ENCODE peak calls at places on chromosomes 3 and 15, in six cellular contexts. One of them, this sample, is unnamed.

GRCh38 chr3:41277790-41278465 is 78.6 kb downstream of the CTNNB1 start:
- DNase-seq in H9: peak
- DNase-seq in IMR-90: no peak
- DNase-seq in neuronal stem cell: no peak
- DNase-seq in trophoblast cell: no peak
- DNase-seq in mesenchymal stem cell: no peak
- DNase-seq in this sample: peak

GRCh38 chr3:170330366-170330765 is 27.1 kb upstream of the SKIL start:
- DNase-seq in IMR-90: peak
- DNase-seq in mesenchymal stem cell: no peak
- DNase-seq in neuronal stem cell: no peak
- DNase-seq in trophoblast cell: peak
- DNase-seq in H9: peak
- DNase-seq in this sample: peak

GRCh38 chr3:194450341-194450740 is 36.5 kb downstream of the ATP13A3 start:
- DNase-seq in IMR-90: no peak
- DNase-seq in neuronal stem cell: no peak
- DNase-seq in trophoblast cell: no peak
- DNase-seq in H9: no peak
- DNase-seq in mesenchymal stem cell: no peak
- DNase-seq in this sample: no peak

GRCh38 chr3:53269888-53270880 is 14.4 kb upstream of the TKT start:
- DNase-seq in neuronal stem cell: peak
- DNase-seq in trophoblast cell: peak
- DNase-seq in IMR-90: peak
- DNase-seq in mesenchymal stem cell: peak
- DNase-seq in H9: peak
- DNase-seq in this sample: peak

GRCh38 chr15:85589873-85590272 is 204.9 kb downstream of the KLHL25 start:
- DNase-seq in IMR-90: peak
- DNase-seq in trophoblast cell: no peak
- DNase-seq in neuronal stem cell: no peak
- DNase-seq in H9: no peak
- DNase-seq in mesenchymal stem cell: peak
- DNase-seq in this sample: no peak

GRCh38 chr15:85837011-85837433 is 42.3 kb upstream of the KLHL25 start:
- DNase-seq in mesenchymal stem cell: no peak
- DNase-seq in IMR-90: no peak
- DNase-seq in neuronal stem cell: no peak
- DNase-seq in trophoblast cell: peak
- DNase-seq in H9: no peak
- DNase-seq in this sample: no peak

GRCh38 chr3:45943207-45943846 is at the start of gene CXCR6:
- DNase-seq in mesenchymal stem cell: no peak
- DNase-seq in neuronal stem cell: no peak
- DNase-seq in trophoblast cell: no peak
- DNase-seq in H9: no peak
- DNase-seq in IMR-90: peak
- DNase-seq in this sample: no peak

GRCh38 chr3:53921296-53921695 is 29.6 kb upstream of the SELENOK start:
- DNase-seq in neuronal stem cell: no peak
- DNase-seq in trophoblast cell: no peak
- DNase-seq in mesenchymal stem cell: peak
- DNase-seq in IMR-90: peak
- DNase-seq in H9: no peak
- DNase-seq in this sample: peak

GRCh38 chr15:31081568-31082250 is 19.8 kb downstream of the TRPM1 start:
- DNase-seq in mesenchymal stem cell: no peak
- DNase-seq in IMR-90: no peak
- DNase-seq in trophoblast cell: no peak
- DNase-seq in H9: no peak
- DNase-seq in neuronal stem cell: no peak
- DNase-seq in this sample: no peak

GRCh38 chr15:69576035-69576526 is 123.5 kb downstream of the RPLP1 start:
- DNase-seq in H9: peak
- DNase-seq in IMR-90: no peak
- DNase-seq in mesenchymal stem cell: peak
- DNase-seq in trophoblast cell: no peak
- DNase-seq in neuronal stem cell: peak
- DNase-seq in this sample: no peak

GRCh38 chr3:67529915-67530314 is 124.5 kb downstream of the SUCLG2 start:
- DNase-seq in H9: no peak
- DNase-seq in IMR-90: peak
- DNase-seq in trophoblast cell: no peak
- DNase-seq in mesenchymal stem cell: peak
- DNase-seq in neuronal stem cell: no peak
- DNase-seq in this sample: no peak

GRCh38 chr3:57179580-57180410 is 14.6 kb upstream of the IL17RD start:
- DNase-seq in H9: no peak
- DNase-seq in IMR-90: peak
- DNase-seq in mesenchymal stem cell: peak
- DNase-seq in neuronal stem cell: no peak
- DNase-seq in trophoblast cell: no peak
- DNase-seq in this sample: peak

GRCh38 chr15:63522143-63522531 is 17.7 kb downstream of the USP3 start:
- DNase-seq in trophoblast cell: peak
- DNase-seq in H9: no peak
- DNase-seq in neuronal stem cell: no peak
- DNase-seq in IMR-90: no peak
- DNase-seq in mesenchymal stem cell: no peak
- DNase-seq in this sample: no peak

GRCh38 chr3:40337136-40338108 is 27.9 kb downstream of the EIF1B start:
- DNase-seq in H9: no peak
- DNase-seq in IMR-90: no peak
- DNase-seq in mesenchymal stem cell: no peak
- DNase-seq in trophoblast cell: no peak
- DNase-seq in neuronal stem cell: no peak
- DNase-seq in this sample: peak

GRCh38 chr15:89482139-89482538 is 14.2 kb downstream of the RHCG start:
- DNase-seq in neuronal stem cell: no peak
- DNase-seq in H9: no peak
- DNase-seq in mesenchymal stem cell: no peak
- DNase-seq in IMR-90: no peak
- DNase-seq in trophoblast cell: no peak
- DNase-seq in this sample: no peak

GRCh38 chr3:19254189-19254588 is 105.9 kb downstream of the KCNH8 start:
- DNase-seq in IMR-90: no peak
- DNase-seq in trophoblast cell: no peak
- DNase-seq in neuronal stem cell: no peak
- DNase-seq in H9: no peak
- DNase-seq in mesenchymal stem cell: no peak
- DNase-seq in this sample: no peak

GRCh38 chr15:61092387-61093157 is 136.5 kb downstream of the RORA start:
- DNase-seq in IMR-90: no peak
- DNase-seq in trophoblast cell: no peak
- DNase-seq in H9: no peak
- DNase-seq in mesenchymal stem cell: no peak
- DNase-seq in neuronal stem cell: no peak
- DNase-seq in this sample: no peak

GRCh38 chr3:152403632-152404066 is 134.9 kb downstream of the MBNL1 start:
- DNase-seq in neuronal stem cell: no peak
- DNase-seq in H9: no peak
- DNase-seq in mesenchymal stem cell: peak
- DNase-seq in IMR-90: peak
- DNase-seq in trophoblast cell: no peak
- DNase-seq in this sample: peak

GRCh38 chr3:61358364-61358763 is 107.1 kb upstream of the FHIT start:
- DNase-seq in neuronal stem cell: no peak
- DNase-seq in mesenchymal stem cell: peak
- DNase-seq in H9: no peak
- DNase-seq in IMR-90: no peak
- DNase-seq in trophoblast cell: no peak
- DNase-seq in this sample: no peak

GRCh38 chr15:58065011-58065444 is 483 bp downstream of the ALDH1A2 start:
- DNase-seq in neuronal stem cell: peak
- DNase-seq in trophoblast cell: no peak
- DNase-seq in mesenchymal stem cell: no peak
- DNase-seq in IMR-90: no peak
- DNase-seq in H9: peak
- DNase-seq in this sample: peak

GRCh38 chr3:61715886-61716527 is 154.6 kb downstream of the PTPRG start:
- DNase-seq in neuronal stem cell: no peak
- DNase-seq in mesenchymal stem cell: no peak
- DNase-seq in trophoblast cell: no peak
- DNase-seq in H9: no peak
- DNase-seq in IMR-90: no peak
- DNase-seq in this sample: no peak

GRCh38 chr3:31958721-31959152 is 22.3 kb downstream of the OSBPL10 start:
- DNase-seq in IMR-90: no peak
- DNase-seq in neuronal stem cell: no peak
- DNase-seq in trophoblast cell: no peak
- DNase-seq in H9: no peak
- DNase-seq in mesenchymal stem cell: peak
- DNase-seq in this sample: no peak

GRCh38 chr3:65928110-65928509 is 110.6 kb downstream of the MAGI1 start:
- DNase-seq in trophoblast cell: no peak
- DNase-seq in neuronal stem cell: no peak
- DNase-seq in mesenchymal stem cell: no peak
- DNase-seq in IMR-90: no peak
- DNase-seq in H9: no peak
- DNase-seq in this sample: no peak

GRCh38 chr3:184636774-184637316 is 75.0 kb downstream of the MAGEF1 start:
- DNase-seq in H9: no peak
- DNase-seq in neuronal stem cell: no peak
- DNase-seq in IMR-90: peak
- DNase-seq in mesenchymal stem cell: peak
- DNase-seq in trophoblast cell: peak
- DNase-seq in this sample: peak

GRCh38 chr3:179853176-179853575 is 183.6 kb downstream of the PEX5L start:
- DNase-seq in IMR-90: peak
- DNase-seq in neuronal stem cell: no peak
- DNase-seq in trophoblast cell: no peak
- DNase-seq in mesenchymal stem cell: peak
- DNase-seq in H9: no peak
- DNase-seq in this sample: no peak

GRCh38 chr15:55694652-55695150 is 48.3 kb downstream of the PRTG start:
- DNase-seq in trophoblast cell: no peak
- DNase-seq in mesenchymal stem cell: peak
- DNase-seq in H9: peak
- DNase-seq in neuronal stem cell: no peak
- DNase-seq in IMR-90: peak
- DNase-seq in this sample: peak

GRCh38 chr15:55700876-55701275 is 42.1 kb downstream of the PRTG start:
- DNase-seq in H9: no peak
- DNase-seq in neuronal stem cell: no peak
- DNase-seq in trophoblast cell: no peak
- DNase-seq in mesenchymal stem cell: no peak
- DNase-seq in IMR-90: no peak
- DNase-seq in this sample: no peak

GRCh38 chr15:55698653-55699052 is 44.3 kb downstream of the PRTG start:
- DNase-seq in trophoblast cell: no peak
- DNase-seq in IMR-90: no peak
- DNase-seq in H9: no peak
- DNase-seq in neuronal stem cell: no peak
- DNase-seq in mesenchymal stem cell: no peak
- DNase-seq in this sample: no peak

GRCh38 chr15:55696221-55696620 is 46.7 kb downstream of the PRTG start:
- DNase-seq in mesenchymal stem cell: peak
- DNase-seq in neuronal stem cell: no peak
- DNase-seq in H9: no peak
- DNase-seq in trophoblast cell: no peak
- DNase-seq in IMR-90: peak
- DNase-seq in this sample: no peak

DNA sequence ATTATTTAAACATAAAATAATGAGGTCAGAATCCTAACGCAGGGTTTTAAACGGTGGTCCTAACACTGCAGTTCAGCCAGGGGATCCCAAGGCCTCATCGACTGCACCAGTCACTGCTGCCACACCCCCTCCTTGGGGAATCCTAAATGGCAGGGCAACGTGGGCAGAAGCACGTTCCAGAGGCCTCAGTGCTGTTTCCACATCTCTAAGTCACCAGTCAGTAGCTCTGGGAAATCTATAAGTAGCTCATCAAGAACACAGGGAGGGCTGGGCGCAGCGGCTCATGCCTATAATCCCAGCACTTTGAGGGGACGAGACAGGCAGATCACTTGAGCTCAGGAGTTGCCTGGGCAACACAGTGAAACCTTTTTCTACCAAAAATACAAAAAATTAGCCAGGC is 47.5 kb downstream of the PRTG start:
- DNase-seq in trophoblast cell: no peak
- DNase-seq in H9: no peak
- DNase-seq in neuronal stem cell: no peak
- DNase-seq in IMR-90: peak
- DNase-seq in mesenchymal stem cell: peak
- DNase-seq in this sample: no peak
- H2BK120ac ChIP-seq in trophoblast cell: no peak
- H2BK120ac ChIP-seq in H9: no peak
- H2BK120ac ChIP-seq in neuronal stem cell: no peak
- H2BK120ac ChIP-seq in IMR-90: no peak
- H2BK120ac ChIP-seq in mesenchymal stem cell: no peak
- H2BK120ac ChIP-seq in this sample: no peak

GRCh38 chr15:50791537-50791885 is 26.0 kb upstream of the SPPL2A start:
- DNase-seq in neuronal stem cell: no peak
- DNase-seq in trophoblast cell: no peak
- DNase-seq in IMR-90: no peak
- DNase-seq in H9: no peak
- DNase-seq in mesenchymal stem cell: no peak
- DNase-seq in this sample: no peak
- H2BK120ac ChIP-seq in neuronal stem cell: no peak
- H2BK120ac ChIP-seq in trophoblast cell: no peak
- H2BK120ac ChIP-seq in IMR-90: no peak
- H2BK120ac ChIP-seq in H9: no peak
- H2BK120ac ChIP-seq in mesenchymal stem cell: no peak
- H2BK120ac ChIP-seq in this sample: no peak

DNA sequence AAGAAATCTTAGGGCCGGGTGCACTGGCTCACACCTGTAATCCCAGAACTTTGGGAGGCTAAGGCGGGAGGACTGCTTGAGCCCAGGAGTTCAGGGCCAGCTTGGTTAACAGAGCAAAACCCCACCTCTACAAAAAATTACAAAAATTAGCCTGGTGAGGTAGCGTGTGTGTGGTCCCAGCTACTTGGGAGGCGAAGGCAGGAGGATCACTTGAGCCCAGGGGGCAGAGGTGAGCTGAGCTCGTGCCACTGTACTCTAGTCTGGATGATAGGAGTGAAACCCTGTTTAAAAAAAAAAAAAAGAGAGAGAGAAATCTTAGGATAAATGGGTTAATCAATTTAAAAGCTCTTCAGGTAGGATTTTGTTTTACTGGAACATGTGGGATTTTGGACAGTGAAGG is 31.2 kb upstream of the DUT start:
- DNase-seq in IMR-90: no peak
- DNase-seq in trophoblast cell: no peak
- DNase-seq in neuronal stem cell: no peak
- DNase-seq in H9: peak
- DNase-seq in mesenchymal stem cell: no peak
- DNase-seq in this sample: peak
- H2BK120ac ChIP-seq in IMR-90: no peak
- H2BK120ac ChIP-seq in trophoblast cell: no peak
- H2BK120ac ChIP-seq in neuronal stem cell: no peak
- H2BK120ac ChIP-seq in H9: no peak
- H2BK120ac ChIP-seq in mesenchymal stem cell: no peak
- H2BK120ac ChIP-seq in this sample: peak

DNA sequence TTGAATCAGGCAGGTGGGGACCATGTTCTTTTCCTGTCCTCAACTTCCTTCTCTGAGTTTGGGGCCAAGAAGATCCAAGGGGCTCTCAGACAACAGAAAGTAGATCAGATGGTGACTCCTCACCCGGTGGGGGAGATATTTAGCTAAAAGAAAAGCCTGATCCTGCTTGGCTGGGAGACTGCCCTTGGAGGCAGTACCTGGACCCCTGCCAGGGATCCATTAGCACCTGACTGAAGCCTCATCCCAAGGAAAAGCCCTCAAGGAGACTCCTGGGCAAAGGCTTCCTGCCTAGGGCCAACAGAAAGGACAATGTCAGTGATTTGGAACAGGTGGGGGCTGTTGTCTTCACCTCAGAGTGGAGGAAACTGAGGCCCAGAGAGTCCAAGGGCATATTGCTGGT is 33.5 kb upstream of the HHATL start:
- DNase-seq in trophoblast cell: no peak
- DNase-seq in mesenchymal stem cell: no peak
- DNase-seq in IMR-90: no peak
- DNase-seq in H9: peak
- DNase-seq in neuronal stem cell: no peak
- DNase-seq in this sample: peak
- H2BK120ac ChIP-seq in trophoblast cell: no peak
- H2BK120ac ChIP-seq in mesenchymal stem cell: no peak
- H2BK120ac ChIP-seq in IMR-90: no peak
- H2BK120ac ChIP-seq in H9: no peak
- H2BK120ac ChIP-seq in neuronal stem cell: no peak
- H2BK120ac ChIP-seq in this sample: no peak